ENCODE peak calls at places on chromosomes 12 and 14, in nine cellular contexts. S, K, P, V, Y, W, O, H and X are unnamed samples.

GRCh38 chr12:116861331-116861730 is 19.9 kb downstream of the HRK start:
- DNase-seq in K (no peak), Y (no peak), S (peak), W (peak), P (no peak), H (peak), O (peak), V (peak), X (no peak)

GRCh38 chr12:26271024-26271423 is 75.7 kb downstream of the SSPN start:
- DNase-seq in K (no peak), V (no peak), H (no peak), Y (no peak), W (no peak), P (no peak), O (no peak), S (no peak), X (no peak)

GRCh38 chr14:25007832-25008231 is 42.1 kb downstream of the STXBP6 start:
- DNase-seq in S (no peak), H (peak), Y (peak), P (no peak), K (no peak), O (no peak), W (no peak), V (no peak), X (no peak)

GRCh38 chr14:24861083-24861630 is 188.8 kb downstream of the STXBP6 start:
- DNase-seq in P (no peak), O (no peak), V (no peak), S (no peak), W (no peak), K (no peak), H (peak), Y (no peak), X (no peak)

GRCh38 chr12:131774576-131774975 is 53.6 kb upstream of the MMP17 start:
- DNase-seq in Y (no peak), K (no peak), W (no peak), H (no peak), S (no peak), V (no peak), O (no peak), P (no peak), X (no peak)

GRCh38 chr12:9922429-9922828 is 9.7 kb downstream of the CLEC2A start:
- DNase-seq in W (no peak), V (no peak), O (no peak), P (no peak), Y (no peak), K (no peak), S (no peak), H (no peak), X (no peak)

GRCh38 chr14:53399057-53399456 is 245.9 kb upstream of the DDHD1 start:
- DNase-seq in P (peak), O (no peak), H (no peak), Y (no peak), S (no peak), V (no peak), W (peak), K (peak), X (peak)

GRCh38 chr12:87848248-87848868 is 180.8 kb downstream of the C12orf50 start:
- DNase-seq in V (no peak), O (no peak), H (peak), P (peak), S (no peak), K (peak), W (peak), Y (no peak), X (peak)

GRCh38 chr12:52232233-52232915 is 669 bp upstream of the KRT7 start:
- DNase-seq in W (no peak), V (no peak), Y (peak), K (no peak), H (no peak), O (no peak), S (no peak), P (no peak), X (no peak)

GRCh38 chr14:100374891-100375272 is 51.7 kb downstream of the SLC25A47 start:
- DNase-seq in H (no peak), O (no peak), S (no peak), K (no peak), P (no peak), W (no peak), V (no peak), Y (no peak), X (no peak)
- TF ChIP-seq POLR2A in H (no peak), O (no peak), S (no peak), K (no peak), P (no peak), W (no peak), V (no peak), Y (no peak), X (no peak)

GRCh38 chr14:55107766-55108554 is 21.1 kb upstream of the LGALS3 start:
- DNase-seq in H (peak), Y (peak), O (peak), W (peak), V (peak), P (peak), K (peak), S (peak), X (peak)
- TF ChIP-seq POLR2A in H (no peak), Y (no peak), O (peak), W (no peak), V (no peak), P (peak), K (no peak), S (peak), X (no peak)

DNA sequence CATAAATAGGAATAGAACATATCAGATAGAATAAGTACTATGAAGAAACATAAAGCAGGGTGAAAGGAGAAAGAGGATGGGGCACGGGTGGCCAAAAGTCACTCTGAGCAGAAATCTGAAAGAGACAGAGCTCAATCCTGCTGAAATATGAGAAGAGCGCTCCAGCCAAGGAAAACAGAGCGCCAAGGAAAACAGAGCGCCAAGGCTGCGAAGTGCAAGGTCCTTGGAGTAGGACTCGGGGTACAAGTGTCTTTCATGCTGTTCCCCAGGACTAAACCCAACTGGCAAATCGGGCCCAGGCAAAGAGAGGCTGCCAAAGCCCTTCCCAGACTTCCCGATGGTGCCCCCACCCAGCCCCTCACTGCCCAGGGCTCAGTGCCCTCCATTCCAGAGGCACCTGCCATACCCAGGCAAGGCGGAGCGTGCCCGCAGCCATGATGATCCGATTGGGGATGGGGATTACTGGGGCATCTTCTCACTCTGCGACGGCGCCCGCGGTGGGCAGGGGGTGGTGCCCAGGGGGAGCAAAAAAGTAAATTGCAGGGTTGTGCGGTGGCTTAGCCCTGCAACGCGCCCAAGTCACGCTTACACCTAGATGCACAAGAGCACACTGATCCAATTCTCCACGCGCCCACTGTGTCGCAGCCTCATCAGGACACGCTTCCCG is 1.7 kb downstream of the LTBP2 start:
- DNase-seq in S (no peak), O (no peak), H (no peak), Y (peak), W (no peak), P (no peak), V (no peak), K (no peak), X (no peak)
- TF ChIP-seq POLR2A in S (no peak), O (no peak), H (no peak), Y (no peak), W (no peak), P (no peak), V (no peak), K (no peak), X (no peak)

GRCh38 chr14:65349100-65349499 is 63.4 kb upstream of the FUT8 start:
- DNase-seq in Y (no peak), W (no peak), S (no peak), V (no peak), P (no peak), H (peak), K (no peak), O (no peak), X (no peak)
- TF ChIP-seq POLR2A in Y (no peak), W (no peak), S (no peak), V (no peak), P (no peak), H (no peak), K (no peak), O (no peak), X (no peak)

GRCh38 chr14:81525129-81525528 is 8.5 kb downstream of the SEL1L start:
- DNase-seq in Y (no peak), P (no peak), V (no peak), K (no peak), O (no peak), S (no peak), H (no peak), W (no peak), X (no peak)

GRCh38 chr14:81533212-81533535 is 479 bp downstream of the SEL1L start:
- DNase-seq in S (no peak), K (no peak), P (no peak), Y (no peak), O (no peak), W (no peak), H (no peak), V (no peak), X (no peak)

GRCh38 chr14:81534510-81535074 is 939 bp upstream of the SEL1L start:
- DNase-seq in O (no peak), V (no peak), Y (no peak), S (no peak), H (no peak), K (no peak), W (no peak), P (no peak), X (no peak)

GRCh38 chr14:81533536-81534343 is at the start of gene SEL1L:
- DNase-seq in O (peak), V (peak), W (peak), Y (peak), H (peak), P (peak), K (peak), S (peak), X (peak)

GRCh38 chr14:81529391-81529790 is 4.3 kb downstream of the SEL1L start:
- DNase-seq in P (no peak), K (no peak), S (no peak), V (no peak), Y (no peak), O (no peak), W (no peak), H (no peak), X (no peak)
- TF ChIP-seq POLR2A in P (no peak), K (no peak), S (no peak), V (no peak), Y (no peak), O (no peak), W (no peak), H (no peak), X (no peak)